ENCODE peak calls at places on chromosomes 16 and 17, in four cellular contexts. D is stromal cell of bone marrow, G is naive B cell, W is T-helper 2 cell. Z is an unnamed sample.
A peak's percentile ranks its signal among the peaks of the same experiment; 100 is the strongest.

GRCh38 chr17:66415366-66416206 is 113.2 kb downstream of the PRKCA start:
- DNase-seq in W (no peak), G (no peak), D (no peak), Z (no peak)

GRCh38 chr16:397135-397661 is at the start of gene NME4:
- DNase-seq in W (no peak), G (peak; percentile 25), D (no peak), Z (no peak)

GRCh38 chr17:49260011-49260921 is 29.7 kb upstream of the PHOSPHO1 start:
- DNase-seq in D (peak; percentile 81), W (peak; percentile 27), G (peak; percentile 55), Z (peak; percentile 43)

GRCh38 chr17:65230040-65230439 is 92.9 kb downstream of the RGS9 start:
- DNase-seq in W (no peak), D (no peak), G (no peak), Z (no peak)

GRCh38 chr17:51244041-51244440 is 15.8 kb downstream of the MBTD1 start:
- DNase-seq in W (no peak), D (no peak), G (no peak), Z (no peak)

GRCh38 chr17:16927641-16928321 is 44.1 kb downstream of the TNFRSF13B start:
- DNase-seq in G (no peak), D (no peak), W (no peak), Z (no peak)

GRCh38 chr16:81818514-81819304 is 39.6 kb downstream of the PLCG2 start:
- DNase-seq in G (no peak), W (no peak), D (no peak), Z (no peak)

GRCh38 chr16:85563515-85564276 is 49.4 kb upstream of the GSE1 start:
- DNase-seq in D (peak; percentile 41), G (no peak), W (no peak), Z (no peak)

GRCh38 chr17:44038604-44039007 is 23.8 kb upstream of the TMEM101 start:
- DNase-seq in W (no peak), D (no peak), G (no peak), Z (no peak)